ENCODE peak calls at places on chromosomes 6 and 20, in eight cellular contexts. One of them, this sample, is unnamed.

GRCh38 chr6:93992976-93993375 is 573.6 kb upstream of the EPHA7 start:
- DNase-seq in nephron progenitor cell: no peak
- DNase-seq in cardiac fibroblast: no peak
- DNase-seq in sigmoid colon: no peak
- DNase-seq in GM12878: no peak
- DNase-seq in thoracic aorta: no peak
- DNase-seq in activated CD8-positive, alpha-beta T cell treated with anti-CD3 and anti-CD28 coated beads for 36 hours: no peak
- DNase-seq in heart right ventricle: no peak
- DNase-seq in this sample: no peak

GRCh38 chr6:28537509-28538140 is 11.9 kb downstream of the GPX5 start:
- DNase-seq in nephron progenitor cell: peak; percentile 17
- DNase-seq in cardiac fibroblast: no peak
- DNase-seq in sigmoid colon: no peak
- DNase-seq in GM12878: peak; percentile 32
- DNase-seq in thoracic aorta: no peak
- DNase-seq in activated CD8-positive, alpha-beta T cell treated with anti-CD3 and anti-CD28 coated beads for 36 hours: peak; percentile 61
- DNase-seq in heart right ventricle: no peak
- DNase-seq in this sample: no peak

GRCh38 chr6:134099770-134100169 is 47.3 kb upstream of the SLC2A12 start:
- DNase-seq in nephron progenitor cell: no peak
- DNase-seq in cardiac fibroblast: no peak
- DNase-seq in sigmoid colon: no peak
- DNase-seq in GM12878: no peak
- DNase-seq in thoracic aorta: no peak
- DNase-seq in activated CD8-positive, alpha-beta T cell treated with anti-CD3 and anti-CD28 coated beads for 36 hours: no peak
- DNase-seq in heart right ventricle: no peak
- DNase-seq in this sample: no peak

GRCh38 chr20:13677241-13677640 is 38.5 kb upstream of the TASP1 start:
- DNase-seq in nephron progenitor cell: no peak
- DNase-seq in cardiac fibroblast: no peak
- DNase-seq in sigmoid colon: no peak
- DNase-seq in GM12878: no peak
- DNase-seq in thoracic aorta: no peak
- DNase-seq in activated CD8-positive, alpha-beta T cell treated with anti-CD3 and anti-CD28 coated beads for 36 hours: no peak
- DNase-seq in heart right ventricle: no peak
- DNase-seq in this sample: no peak

GRCh38 chr6:48757661-48758060 is 646.7 kb upstream of the PTCHD4 start:
- DNase-seq in nephron progenitor cell: no peak
- DNase-seq in cardiac fibroblast: no peak
- DNase-seq in sigmoid colon: no peak
- DNase-seq in GM12878: no peak
- DNase-seq in thoracic aorta: no peak
- DNase-seq in activated CD8-positive, alpha-beta T cell treated with anti-CD3 and anti-CD28 coated beads for 36 hours: no peak
- DNase-seq in heart right ventricle: no peak
- DNase-seq in this sample: no peak

GRCh38 chr20:419556-420168 is 11.6 kb downstream of the RBCK1 start:
- DNase-seq in nephron progenitor cell: no peak
- DNase-seq in cardiac fibroblast: no peak
- DNase-seq in sigmoid colon: no peak
- DNase-seq in GM12878: no peak
- DNase-seq in thoracic aorta: no peak
- DNase-seq in activated CD8-positive, alpha-beta T cell treated with anti-CD3 and anti-CD28 coated beads for 36 hours: no peak
- DNase-seq in heart right ventricle: no peak
- DNase-seq in this sample: no peak

GRCh38 chr6:33906413-33906812 is 102.6 kb upstream of the MLN start:
- DNase-seq in nephron progenitor cell: no peak
- DNase-seq in cardiac fibroblast: no peak
- DNase-seq in sigmoid colon: no peak
- DNase-seq in GM12878: no peak
- DNase-seq in thoracic aorta: no peak
- DNase-seq in activated CD8-positive, alpha-beta T cell treated with anti-CD3 and anti-CD28 coated beads for 36 hours: no peak
- DNase-seq in heart right ventricle: no peak
- DNase-seq in this sample: no peak

GRCh38 chr6:142474446-142475289 is 172.9 kb downstream of the ADGRG6 start:
- DNase-seq in nephron progenitor cell: peak; percentile 59
- DNase-seq in cardiac fibroblast: peak; percentile 74
- DNase-seq in sigmoid colon: no peak
- DNase-seq in GM12878: no peak
- DNase-seq in thoracic aorta: no peak
- DNase-seq in activated CD8-positive, alpha-beta T cell treated with anti-CD3 and anti-CD28 coated beads for 36 hours: no peak
- DNase-seq in heart right ventricle: no peak
- DNase-seq in this sample: peak; percentile 19

GRCh38 chr6:2760882-2761842 is 4.0 kb upstream of the WRNIP1 start:
- DNase-seq in nephron progenitor cell: no peak
- DNase-seq in cardiac fibroblast: no peak
- DNase-seq in sigmoid colon: no peak
- DNase-seq in GM12878: no peak
- DNase-seq in thoracic aorta: no peak
- DNase-seq in activated CD8-positive, alpha-beta T cell treated with anti-CD3 and anti-CD28 coated beads for 36 hours: peak; percentile 49
- DNase-seq in heart right ventricle: no peak
- DNase-seq in this sample: no peak
- TF ChIP-seq CTCF in nephron progenitor cell: peak; percentile 43
- TF ChIP-seq CTCF in cardiac fibroblast: peak; percentile 48
- TF ChIP-seq CTCF in sigmoid colon: no peak
- TF ChIP-seq CTCF in GM12878: peak; percentile 47
- TF ChIP-seq CTCF in thoracic aorta: peak; percentile 26
- TF ChIP-seq CTCF in activated CD8-positive, alpha-beta T cell treated with anti-CD3 and anti-CD28 coated beads for 36 hours: peak; percentile 83
- TF ChIP-seq CTCF in heart right ventricle: peak; percentile 31
- TF ChIP-seq CTCF in this sample: no peak

GRCh38 chr6:16238658-16239089 is 287 bp downstream of the GMPR start:
- DNase-seq in nephron progenitor cell: no peak
- DNase-seq in cardiac fibroblast: no peak
- DNase-seq in sigmoid colon: no peak
- DNase-seq in GM12878: no peak
- DNase-seq in thoracic aorta: no peak
- DNase-seq in activated CD8-positive, alpha-beta T cell treated with anti-CD3 and anti-CD28 coated beads for 36 hours: no peak
- DNase-seq in heart right ventricle: no peak
- DNase-seq in this sample: no peak
- TF ChIP-seq CTCF in nephron progenitor cell: no peak
- TF ChIP-seq CTCF in cardiac fibroblast: no peak
- TF ChIP-seq CTCF in sigmoid colon: no peak
- TF ChIP-seq CTCF in GM12878: no peak
- TF ChIP-seq CTCF in thoracic aorta: no peak
- TF ChIP-seq CTCF in activated CD8-positive, alpha-beta T cell treated with anti-CD3 and anti-CD28 coated beads for 36 hours: no peak
- TF ChIP-seq CTCF in heart right ventricle: peak; percentile 24
- TF ChIP-seq CTCF in this sample: peak; percentile 2

GRCh38 chr6:44485601-44486000 is 98.1 kb downstream of the CDC5L start:
- DNase-seq in nephron progenitor cell: no peak
- DNase-seq in cardiac fibroblast: no peak
- DNase-seq in sigmoid colon: no peak
- DNase-seq in GM12878: no peak
- DNase-seq in thoracic aorta: no peak
- DNase-seq in activated CD8-positive, alpha-beta T cell treated with anti-CD3 and anti-CD28 coated beads for 36 hours: no peak
- DNase-seq in heart right ventricle: no peak
- DNase-seq in this sample: no peak
- TF ChIP-seq CTCF in nephron progenitor cell: no peak
- TF ChIP-seq CTCF in cardiac fibroblast: no peak
- TF ChIP-seq CTCF in sigmoid colon: no peak
- TF ChIP-seq CTCF in GM12878: no peak
- TF ChIP-seq CTCF in thoracic aorta: no peak
- TF ChIP-seq CTCF in activated CD8-positive, alpha-beta T cell treated with anti-CD3 and anti-CD28 coated beads for 36 hours: no peak
- TF ChIP-seq CTCF in heart right ventricle: no peak
- TF ChIP-seq CTCF in this sample: peak; percentile 26

GRCh38 chr20:62707981-62708521 is 585 bp upstream of the NTSR1 start:
- DNase-seq in nephron progenitor cell: peak; percentile 61
- DNase-seq in cardiac fibroblast: no peak
- DNase-seq in sigmoid colon: no peak
- DNase-seq in GM12878: no peak
- DNase-seq in thoracic aorta: no peak
- DNase-seq in activated CD8-positive, alpha-beta T cell treated with anti-CD3 and anti-CD28 coated beads for 36 hours: peak; percentile 36
- DNase-seq in heart right ventricle: peak; percentile 5
- DNase-seq in this sample: no peak
- TF ChIP-seq CTCF in nephron progenitor cell: peak; percentile 38
- TF ChIP-seq CTCF in cardiac fibroblast: peak; percentile 20
- TF ChIP-seq CTCF in sigmoid colon: peak; percentile 34
- TF ChIP-seq CTCF in GM12878: peak; percentile 31
- TF ChIP-seq CTCF in thoracic aorta: no peak
- TF ChIP-seq CTCF in activated CD8-positive, alpha-beta T cell treated with anti-CD3 and anti-CD28 coated beads for 36 hours: peak; percentile 57
- TF ChIP-seq CTCF in heart right ventricle: no peak
- TF ChIP-seq CTCF in this sample: peak; percentile 1

DNA sequence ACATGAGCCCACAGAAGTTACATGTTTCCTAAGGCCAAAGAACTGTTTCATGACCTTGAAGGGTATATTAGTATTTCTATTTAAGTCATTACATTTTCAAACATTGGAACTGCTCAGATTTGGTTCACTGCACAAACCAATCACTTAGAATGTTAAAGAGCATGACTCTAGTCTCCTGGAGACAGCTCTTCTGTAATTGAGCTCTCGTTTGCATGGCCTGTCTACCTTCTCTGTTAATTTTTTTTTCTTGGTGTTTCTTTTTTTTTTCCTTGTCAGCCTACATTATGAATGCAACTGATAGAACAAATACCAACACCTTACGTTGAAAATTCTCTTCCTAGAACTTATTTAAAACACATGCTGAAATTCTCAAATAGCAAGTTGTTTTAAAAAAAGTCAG is 860.2 kb upstream of the MAP3K7 start:
- DNase-seq in nephron progenitor cell: no peak
- DNase-seq in cardiac fibroblast: no peak
- DNase-seq in sigmoid colon: no peak
- DNase-seq in GM12878: no peak
- DNase-seq in thoracic aorta: no peak
- DNase-seq in activated CD8-positive, alpha-beta T cell treated with anti-CD3 and anti-CD28 coated beads for 36 hours: no peak
- DNase-seq in heart right ventricle: no peak
- DNase-seq in this sample: no peak
- TF ChIP-seq CTCF in nephron progenitor cell: no peak
- TF ChIP-seq CTCF in cardiac fibroblast: no peak
- TF ChIP-seq CTCF in sigmoid colon: no peak
- TF ChIP-seq CTCF in GM12878: no peak
- TF ChIP-seq CTCF in thoracic aorta: no peak
- TF ChIP-seq CTCF in activated CD8-positive, alpha-beta T cell treated with anti-CD3 and anti-CD28 coated beads for 36 hours: no peak
- TF ChIP-seq CTCF in heart right ventricle: no peak
- TF ChIP-seq CTCF in this sample: no peak

GRCh38 chr6:6008114-6008647 is 1.5 kb upstream of the NRN1 start:
- DNase-seq in nephron progenitor cell: no peak
- DNase-seq in cardiac fibroblast: no peak
- DNase-seq in sigmoid colon: no peak
- DNase-seq in GM12878: no peak
- DNase-seq in thoracic aorta: no peak
- DNase-seq in activated CD8-positive, alpha-beta T cell treated with anti-CD3 and anti-CD28 coated beads for 36 hours: no peak
- DNase-seq in heart right ventricle: no peak
- DNase-seq in this sample: no peak

GRCh38 chr6:6008648-6009421 is 2.1 kb upstream of the NRN1 start:
- DNase-seq in nephron progenitor cell: peak; percentile 88
- DNase-seq in cardiac fibroblast: peak; percentile 34
- DNase-seq in sigmoid colon: peak; percentile 79
- DNase-seq in GM12878: peak; percentile 36
- DNase-seq in thoracic aorta: no peak
- DNase-seq in activated CD8-positive, alpha-beta T cell treated with anti-CD3 and anti-CD28 coated beads for 36 hours: peak; percentile 80
- DNase-seq in heart right ventricle: peak; percentile 73
- DNase-seq in this sample: no peak

GRCh38 chr6:6006428-6007310 is at the start of gene NRN1:
- DNase-seq in nephron progenitor cell: peak; percentile 29
- DNase-seq in cardiac fibroblast: no peak
- DNase-seq in sigmoid colon: no peak
- DNase-seq in GM12878: no peak
- DNase-seq in thoracic aorta: no peak
- DNase-seq in activated CD8-positive, alpha-beta T cell treated with anti-CD3 and anti-CD28 coated beads for 36 hours: peak; percentile 70
- DNase-seq in heart right ventricle: no peak
- DNase-seq in this sample: no peak

GRCh38 chr6:6005467-6006427 is 978 bp downstream of the NRN1 start:
- DNase-seq in nephron progenitor cell: no peak
- DNase-seq in cardiac fibroblast: no peak
- DNase-seq in sigmoid colon: no peak
- DNase-seq in GM12878: no peak
- DNase-seq in thoracic aorta: no peak
- DNase-seq in activated CD8-positive, alpha-beta T cell treated with anti-CD3 and anti-CD28 coated beads for 36 hours: no peak
- DNase-seq in heart right ventricle: no peak
- DNase-seq in this sample: no peak

DNA sequence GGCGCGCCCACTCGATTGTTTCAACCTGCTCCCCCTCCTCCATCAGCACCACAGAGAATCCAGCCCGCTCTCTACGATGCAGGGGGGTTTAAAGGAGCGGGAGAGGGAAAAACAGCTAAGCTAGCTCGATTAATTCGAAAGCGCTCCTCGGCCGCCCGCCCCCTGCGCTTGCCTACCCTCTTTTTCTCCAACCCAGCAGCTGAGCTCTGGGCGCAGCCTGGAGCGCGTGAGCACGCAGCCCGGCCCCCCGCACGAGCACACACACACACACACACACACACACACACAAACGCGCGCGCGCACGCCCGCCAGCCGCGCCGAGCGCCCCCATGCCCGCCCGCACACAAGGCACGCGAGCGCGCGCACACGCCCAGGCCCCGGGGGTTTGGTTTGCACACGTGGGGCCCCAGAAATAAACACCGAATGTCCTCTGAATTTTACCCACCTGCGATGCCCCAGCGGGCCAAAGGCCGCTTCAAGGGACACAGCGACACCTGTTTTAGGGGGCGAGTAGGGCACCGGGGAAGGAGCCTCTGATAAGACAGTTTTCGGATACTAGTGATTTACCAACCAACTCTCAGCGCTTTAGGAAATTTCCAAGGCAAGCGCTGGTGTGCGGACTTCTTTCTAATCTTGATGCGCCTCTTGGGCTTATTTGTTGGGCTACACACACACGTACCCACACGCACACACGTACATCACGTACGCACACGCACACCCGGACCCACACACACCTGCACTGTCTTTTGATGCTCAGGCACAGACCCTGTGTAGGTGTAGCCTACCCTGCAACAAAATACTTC is 787 bp upstream of the NRN1 start:
- DNase-seq in nephron progenitor cell: peak; percentile 64
- DNase-seq in cardiac fibroblast: no peak
- DNase-seq in sigmoid colon: no peak
- DNase-seq in GM12878: no peak
- DNase-seq in thoracic aorta: no peak
- DNase-seq in activated CD8-positive, alpha-beta T cell treated with anti-CD3 and anti-CD28 coated beads for 36 hours: peak; percentile 75
- DNase-seq in heart right ventricle: peak; percentile 28
- DNase-seq in this sample: no peak
- TF ChIP-seq CTCF in nephron progenitor cell: peak; percentile 25
- TF ChIP-seq CTCF in cardiac fibroblast: no peak
- TF ChIP-seq CTCF in sigmoid colon: no peak
- TF ChIP-seq CTCF in GM12878: peak; percentile 57
- TF ChIP-seq CTCF in thoracic aorta: no peak
- TF ChIP-seq CTCF in activated CD8-positive, alpha-beta T cell treated with anti-CD3 and anti-CD28 coated beads for 36 hours: peak; percentile 30
- TF ChIP-seq CTCF in heart right ventricle: peak; percentile 26
- TF ChIP-seq CTCF in this sample: no peak

GRCh38 chr20:32753731-32754130 is 8.5 kb upstream of the DNMT3B start:
- DNase-seq in nephron progenitor cell: no peak
- DNase-seq in cardiac fibroblast: no peak
- DNase-seq in sigmoid colon: no peak
- DNase-seq in GM12878: no peak
- DNase-seq in thoracic aorta: no peak
- DNase-seq in activated CD8-positive, alpha-beta T cell treated with anti-CD3 and anti-CD28 coated beads for 36 hours: no peak
- DNase-seq in heart right ventricle: no peak
- DNase-seq in this sample: no peak
- TF ChIP-seq CTCF in nephron progenitor cell: no peak
- TF ChIP-seq CTCF in cardiac fibroblast: no peak
- TF ChIP-seq CTCF in sigmoid colon: no peak
- TF ChIP-seq CTCF in GM12878: no peak
- TF ChIP-seq CTCF in thoracic aorta: no peak
- TF ChIP-seq CTCF in activated CD8-positive, alpha-beta T cell treated with anti-CD3 and anti-CD28 coated beads for 36 hours: no peak
- TF ChIP-seq CTCF in heart right ventricle: no peak
- TF ChIP-seq CTCF in this sample: no peak

This sample was measured in AG09319.